ENCODE peak calls at places on chromosomes 4 and X, in seven cellular contexts. One of them, this sample, is unnamed.

GRCh38 chrX:115897956-115898355 is 272.6 kb upstream of the AGTR2 start:
- DNase-seq in GM23338: no peak
- DNase-seq in thyroid gland: no peak
- DNase-seq in CD8-positive, alpha-beta T cell: no peak
- DNase-seq in hepatocyte: no peak
- DNase-seq in left ventricle myocardium inferior: no peak
- DNase-seq in kidney: no peak
- DNase-seq in this sample: no peak

GRCh38 chr4:121140712-121141111 is 23.4 kb downstream of the TNIP3 start:
- DNase-seq in kidney: no peak
- DNase-seq in thyroid gland: no peak
- DNase-seq in GM23338: no peak
- DNase-seq in hepatocyte: no peak
- DNase-seq in CD8-positive, alpha-beta T cell: no peak
- DNase-seq in left ventricle myocardium inferior: no peak
- DNase-seq in this sample: no peak

GRCh38 chr4:145019346-145019745 is 78.7 kb downstream of the ANAPC10 start:
- DNase-seq in hepatocyte: no peak
- DNase-seq in kidney: no peak
- DNase-seq in GM23338: no peak
- DNase-seq in thyroid gland: no peak
- DNase-seq in CD8-positive, alpha-beta T cell: no peak
- DNase-seq in left ventricle myocardium inferior: no peak
- DNase-seq in this sample: no peak

GRCh38 chr4:16431871-16432270 is 205.6 kb upstream of the TAPT1 start:
- DNase-seq in kidney: no peak
- DNase-seq in left ventricle myocardium inferior: no peak
- DNase-seq in CD8-positive, alpha-beta T cell: no peak
- DNase-seq in hepatocyte: no peak
- DNase-seq in GM23338: no peak
- DNase-seq in thyroid gland: no peak
- DNase-seq in this sample: no peak

GRCh38 chr4:104205116-104205515 is 289.6 kb downstream of the CXXC4 start:
- DNase-seq in CD8-positive, alpha-beta T cell: no peak
- DNase-seq in left ventricle myocardium inferior: no peak
- DNase-seq in thyroid gland: no peak
- DNase-seq in hepatocyte: no peak
- DNase-seq in GM23338: no peak
- DNase-seq in kidney: no peak
- DNase-seq in this sample: no peak

GRCh38 chrX:19121466-19121865 is 802 bp downstream of the ADGRG2 start:
- DNase-seq in left ventricle myocardium inferior: no peak
- DNase-seq in hepatocyte: no peak
- DNase-seq in kidney: no peak
- DNase-seq in thyroid gland: no peak
- DNase-seq in GM23338: no peak
- DNase-seq in CD8-positive, alpha-beta T cell: no peak
- DNase-seq in this sample: no peak

GRCh38 chrX:15498741-15499140 is 1.9 kb upstream of the BMX start:
- DNase-seq in kidney: no peak
- DNase-seq in thyroid gland: no peak
- DNase-seq in GM23338: no peak
- DNase-seq in hepatocyte: no peak
- DNase-seq in CD8-positive, alpha-beta T cell: no peak
- DNase-seq in left ventricle myocardium inferior: no peak
- DNase-seq in this sample: no peak

GRCh38 chrX:48919947-48920712 is 1.3 kb upstream of the PIM2 start:
- DNase-seq in GM23338: no peak
- DNase-seq in kidney: peak
- DNase-seq in left ventricle myocardium inferior: no peak
- DNase-seq in hepatocyte: no peak
- DNase-seq in thyroid gland: no peak
- DNase-seq in CD8-positive, alpha-beta T cell: no peak
- DNase-seq in this sample: no peak

GRCh38 chrX:29561417-29561816 is 653.9 kb upstream of the MAGEB2 start:
- DNase-seq in GM23338: no peak
- DNase-seq in left ventricle myocardium inferior: no peak
- DNase-seq in CD8-positive, alpha-beta T cell: no peak
- DNase-seq in hepatocyte: no peak
- DNase-seq in kidney: no peak
- DNase-seq in thyroid gland: no peak
- DNase-seq in this sample: no peak

GRCh38 chr4:150178161-150178560 is 99.9 kb downstream of the DCLK2 start:
- DNase-seq in thyroid gland: no peak
- DNase-seq in GM23338: no peak
- DNase-seq in CD8-positive, alpha-beta T cell: no peak
- DNase-seq in kidney: no peak
- DNase-seq in hepatocyte: no peak
- DNase-seq in left ventricle myocardium inferior: no peak
- DNase-seq in this sample: no peak

GRCh38 chr4:98504091-98504490 is 154.3 kb downstream of the TSPAN5 start:
- DNase-seq in thyroid gland: peak
- DNase-seq in kidney: no peak
- DNase-seq in GM23338: no peak
- DNase-seq in left ventricle myocardium inferior: no peak
- DNase-seq in CD8-positive, alpha-beta T cell: no peak
- DNase-seq in hepatocyte: no peak
- DNase-seq in this sample: no peak

GRCh38 chr4:146121757-146122156 is 53.8 kb upstream of the LSM6 start:
- DNase-seq in CD8-positive, alpha-beta T cell: no peak
- DNase-seq in GM23338: no peak
- DNase-seq in kidney: no peak
- DNase-seq in thyroid gland: no peak
- DNase-seq in left ventricle myocardium inferior: no peak
- DNase-seq in hepatocyte: no peak
- DNase-seq in this sample: peak

GRCh38 chrX:22110729-22111494 is 78.8 kb downstream of the PHEX start:
- DNase-seq in thyroid gland: no peak
- DNase-seq in GM23338: no peak
- DNase-seq in CD8-positive, alpha-beta T cell: no peak
- DNase-seq in left ventricle myocardium inferior: no peak
- DNase-seq in kidney: no peak
- DNase-seq in hepatocyte: no peak
- DNase-seq in this sample: no peak

GRCh38 chr4:8540991-8541390 is 39.2 kb upstream of the GPR78 start:
- DNase-seq in kidney: peak
- DNase-seq in thyroid gland: no peak
- DNase-seq in GM23338: no peak
- DNase-seq in hepatocyte: no peak
- DNase-seq in left ventricle myocardium inferior: no peak
- DNase-seq in CD8-positive, alpha-beta T cell: no peak
- DNase-seq in this sample: no peak

GRCh38 chrX:105260291-105261043 is 40.0 kb upstream of the TEX13A start:
- DNase-seq in thyroid gland: no peak
- DNase-seq in GM23338: no peak
- DNase-seq in CD8-positive, alpha-beta T cell: no peak
- DNase-seq in kidney: no peak
- DNase-seq in left ventricle myocardium inferior: peak
- DNase-seq in hepatocyte: no peak
- DNase-seq in this sample: no peak

GRCh38 chrX:87664381-87664780 is 146.8 kb downstream of the KLHL4 start:
- DNase-seq in hepatocyte: peak
- DNase-seq in CD8-positive, alpha-beta T cell: no peak
- DNase-seq in thyroid gland: no peak
- DNase-seq in left ventricle myocardium inferior: no peak
- DNase-seq in kidney: no peak
- DNase-seq in GM23338: peak
- DNase-seq in this sample: peak

GRCh38 chr4:189069782-189070181 is 870.9 kb upstream of the FRG1 start:
- DNase-seq in GM23338: no peak
- DNase-seq in CD8-positive, alpha-beta T cell: no peak
- DNase-seq in kidney: no peak
- DNase-seq in thyroid gland: no peak
- DNase-seq in hepatocyte: no peak
- DNase-seq in left ventricle myocardium inferior: no peak
- DNase-seq in this sample: no peak

DNA sequence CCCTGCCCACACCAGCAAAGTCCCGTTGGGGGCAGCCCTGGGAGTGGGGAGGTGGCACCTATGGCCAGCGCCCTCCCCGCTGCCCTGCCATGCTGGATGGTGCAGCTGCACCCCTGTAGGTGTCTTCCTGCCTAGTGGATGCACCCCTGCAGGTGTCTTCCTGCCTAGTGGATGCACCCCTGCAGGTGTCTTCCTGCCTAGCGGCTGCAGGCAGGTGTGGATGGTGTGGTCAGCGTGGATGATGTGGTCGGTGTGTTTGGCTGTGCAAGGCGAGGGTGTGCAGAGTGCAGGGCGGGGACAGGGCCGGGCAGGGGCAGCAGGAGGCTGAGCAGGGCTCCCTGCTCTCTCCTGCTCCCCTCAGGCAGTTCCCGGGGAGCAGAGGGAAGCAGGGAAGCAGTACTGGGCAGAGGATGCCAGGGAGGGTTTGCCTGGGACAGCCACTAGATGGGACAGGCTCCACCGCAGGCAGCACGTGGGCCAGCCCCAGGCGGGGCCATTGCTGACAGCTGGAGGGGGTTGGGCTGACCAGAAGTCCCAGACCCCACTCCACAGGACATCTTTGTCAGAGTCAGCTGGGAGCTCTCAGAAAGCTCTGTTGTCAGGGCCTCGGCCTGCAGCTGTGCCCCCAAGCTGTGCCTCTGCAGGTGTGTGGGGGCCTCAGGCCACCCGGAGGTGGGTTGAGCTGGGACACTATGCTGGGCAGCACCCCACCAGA is 23.6 kb downstream of the DOK7 start:
- DNase-seq in hepatocyte: no peak
- DNase-seq in kidney: no peak
- DNase-seq in GM23338: no peak
- DNase-seq in left ventricle myocardium inferior: no peak
- DNase-seq in CD8-positive, alpha-beta T cell: no peak
- DNase-seq in thyroid gland: no peak
- DNase-seq in this sample: no peak
- H3K27ac ChIP-seq in hepatocyte: no peak
- H3K27ac ChIP-seq in kidney: no peak
- H3K27ac ChIP-seq in GM23338: no peak
- H3K27ac ChIP-seq in left ventricle myocardium inferior: peak
- H3K27ac ChIP-seq in CD8-positive, alpha-beta T cell: no peak
- H3K27ac ChIP-seq in thyroid gland: no peak
- H3K27ac ChIP-seq in this sample: no peak

DNA sequence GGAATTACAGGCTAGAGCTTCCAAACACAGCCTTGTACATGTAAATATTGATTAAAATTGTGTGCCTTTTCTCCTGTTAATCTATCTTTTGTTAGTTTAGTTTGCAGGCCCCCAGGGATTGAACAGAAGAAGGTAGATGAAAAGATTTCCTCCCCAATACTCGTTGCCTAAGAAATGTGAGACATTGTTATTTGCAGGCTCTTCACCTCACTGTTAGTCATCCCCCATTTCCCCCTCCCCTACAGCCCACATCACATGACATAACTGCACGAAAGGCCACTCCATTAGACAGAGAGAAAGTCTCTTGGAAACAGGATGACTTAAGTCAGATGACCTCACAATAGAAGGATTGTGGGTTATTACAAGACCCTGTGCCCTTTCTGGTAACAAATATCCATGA is 13.3 kb upstream of the MID1 start:
- DNase-seq in hepatocyte: peak
- DNase-seq in CD8-positive, alpha-beta T cell: no peak
- DNase-seq in GM23338: peak
- DNase-seq in left ventricle myocardium inferior: peak
- DNase-seq in kidney: no peak
- DNase-seq in thyroid gland: peak
- DNase-seq in this sample: no peak
- H3K27ac ChIP-seq in hepatocyte: peak
- H3K27ac ChIP-seq in CD8-positive, alpha-beta T cell: no peak
- H3K27ac ChIP-seq in GM23338: no peak
- H3K27ac ChIP-seq in left ventricle myocardium inferior: no peak
- H3K27ac ChIP-seq in kidney: no peak
- H3K27ac ChIP-seq in thyroid gland: no peak
- H3K27ac ChIP-seq in this sample: no peak

DNA sequence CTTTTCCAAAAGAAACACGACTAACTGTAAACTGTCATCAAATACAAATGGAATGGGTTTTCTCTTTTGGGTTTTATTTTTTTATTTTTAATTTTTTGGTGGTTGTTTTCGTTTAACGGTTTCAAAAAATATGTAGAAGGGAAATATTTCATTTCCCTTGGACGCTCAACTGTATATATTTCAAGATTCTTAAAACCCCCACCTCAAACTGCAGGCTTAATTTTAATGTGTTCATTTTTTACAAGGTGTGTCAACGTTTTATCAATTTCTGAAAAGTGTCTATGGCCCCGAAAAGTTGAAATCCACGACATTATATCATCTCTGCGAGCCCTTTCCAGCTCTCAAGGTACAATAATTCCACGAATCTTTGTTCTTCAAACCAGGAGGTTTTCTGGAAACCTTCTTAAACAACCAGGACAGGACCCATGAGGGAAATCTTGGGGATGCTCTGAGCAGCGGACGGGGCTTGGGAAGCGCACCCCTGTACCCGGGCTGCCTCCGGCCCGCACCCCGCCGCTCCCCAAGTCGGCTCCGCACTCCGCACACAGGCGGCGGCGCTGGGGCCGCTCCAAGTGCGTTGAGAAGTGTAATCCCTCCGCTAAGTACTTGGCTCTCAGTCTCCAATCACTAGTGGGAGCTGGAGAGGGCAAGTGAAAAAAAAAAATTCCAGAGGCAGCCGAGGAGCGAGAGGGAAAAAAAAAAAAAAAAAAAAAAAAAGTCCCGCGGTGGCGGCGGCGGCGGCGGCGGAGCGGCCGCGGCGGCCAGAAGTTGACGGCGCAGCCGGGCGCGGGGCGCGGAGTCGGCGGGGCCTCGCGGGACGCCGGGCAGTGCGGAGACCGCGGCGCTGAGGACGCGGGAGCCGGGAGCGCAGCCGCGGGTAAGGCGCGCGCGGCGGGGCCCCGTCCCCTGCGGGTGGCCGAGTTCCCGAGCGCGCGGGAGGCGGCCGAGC is at the start of gene BMPR1B:
- DNase-seq in hepatocyte: peak
- DNase-seq in kidney: peak
- DNase-seq in CD8-positive, alpha-beta T cell: no peak
- DNase-seq in GM23338: peak
- DNase-seq in left ventricle myocardium inferior: no peak
- DNase-seq in thyroid gland: peak
- DNase-seq in this sample: no peak
- H3K27ac ChIP-seq in hepatocyte: no peak
- H3K27ac ChIP-seq in kidney: no peak
- H3K27ac ChIP-seq in CD8-positive, alpha-beta T cell: no peak
- H3K27ac ChIP-seq in GM23338: no peak
- H3K27ac ChIP-seq in left ventricle myocardium inferior: no peak
- H3K27ac ChIP-seq in thyroid gland: no peak
- H3K27ac ChIP-seq in this sample: no peak

DNA sequence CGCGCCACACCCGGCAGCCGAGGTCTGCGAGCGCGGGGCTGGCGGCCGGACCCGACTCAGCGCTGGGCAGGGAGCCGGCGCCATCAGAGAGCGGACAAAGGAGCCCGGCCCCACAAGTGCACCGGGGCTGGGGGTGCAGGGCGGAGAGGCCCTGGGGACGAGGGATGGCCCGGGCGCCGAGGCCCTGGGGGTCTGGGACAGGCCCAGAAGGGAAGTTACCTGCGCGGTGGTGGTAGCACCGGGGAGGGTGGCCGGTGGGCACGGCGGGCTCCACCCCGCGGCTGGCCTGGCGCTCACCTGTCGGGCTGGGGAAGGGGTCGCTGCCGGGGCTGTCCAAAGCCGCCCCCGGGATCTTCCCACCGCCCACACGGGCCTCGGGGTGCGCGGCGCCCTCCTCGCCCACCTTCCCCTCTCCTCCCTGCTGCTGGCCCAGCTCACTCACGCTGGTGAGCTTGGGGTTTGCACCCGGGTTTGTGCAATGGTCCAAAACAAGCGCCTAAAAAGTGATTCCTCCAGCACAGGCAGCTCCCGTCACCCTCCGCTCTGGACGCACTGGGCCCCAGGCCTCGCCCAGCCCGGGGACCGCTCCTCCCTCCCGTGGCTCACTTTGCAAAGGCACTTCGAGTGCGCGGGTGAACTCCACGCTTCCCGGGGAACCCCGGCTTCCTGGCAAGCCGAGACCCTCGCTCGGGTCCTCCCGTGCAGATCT is at the start of gene CTPS2:
- DNase-seq in left ventricle myocardium inferior: peak
- DNase-seq in GM23338: peak
- DNase-seq in CD8-positive, alpha-beta T cell: peak
- DNase-seq in hepatocyte: peak
- DNase-seq in kidney: peak
- DNase-seq in thyroid gland: peak
- DNase-seq in this sample: peak
- H3K27ac ChIP-seq in left ventricle myocardium inferior: peak
- H3K27ac ChIP-seq in GM23338: peak
- H3K27ac ChIP-seq in CD8-positive, alpha-beta T cell: peak
- H3K27ac ChIP-seq in hepatocyte: peak
- H3K27ac ChIP-seq in kidney: peak
- H3K27ac ChIP-seq in thyroid gland: peak
- H3K27ac ChIP-seq in this sample: peak

This sample was measured in Karpas-422.